ENCODE peak calls at places on chromosomes 2 and 18, in ten cellular contexts. C, W, G, L, U, V, B, E, S and X are unnamed samples.

GRCh38 chr18:21444465-21445023 is 156.0 kb downstream of the ESCO1 start:
- DNase-seq in U (no peak), B (no peak), C (no peak), G (peak; percentile 22), V (peak; percentile 48), W (peak; percentile 71), L (peak; percentile 82), E (no peak), S (no peak), X (peak; percentile 12)

GRCh38 chr2:69358914-69359313 is 28.1 kb downstream of the GFPT1 start:
- DNase-seq in V (no peak), L (no peak), E (no peak), B (no peak), C (no peak), G (no peak), U (no peak), S (no peak), W (no peak), X (no peak)

GRCh38 chr2:129801575-129801974 is 177.9 kb upstream of the RAB6C start:
- DNase-seq in V (peak; percentile 34), G (no peak), S (no peak), W (no peak), B (no peak), E (no peak), C (no peak), L (no peak), U (no peak), X (no peak)

GRCh38 chr2:39706350-39706749 is 40.6 kb downstream of the TMEM178A start:
- DNase-seq in B (no peak), S (no peak), W (no peak), L (no peak), E (no peak), U (no peak), C (no peak), V (no peak), G (no peak), X (no peak)

GRCh38 chr2:28398101-28398834 is 5.6 kb downstream of the FOSL2 start:
- DNase-seq in G (no peak), W (peak; percentile 77), L (peak; percentile 83), V (peak; percentile 39), C (peak; percentile 50), B (no peak), U (no peak), E (no peak), S (no peak), X (peak; percentile 54)

GRCh38 chr18:48997985-48998831 is 47.4 kb upstream of the SMAD7 start:
- DNase-seq in G (no peak), S (no peak), U (no peak), W (peak; percentile 89), E (peak; percentile 94), V (peak; percentile 96), C (no peak), B (no peak), L (peak; percentile 96), X (peak; percentile 97)

GRCh38 chr2:61426267-61426897 is 44.5 kb downstream of the USP34 start:
- DNase-seq in V (peak; percentile 11), U (peak; percentile 48), S (peak; percentile 60), C (peak; percentile 77), B (peak; percentile 57), E (no peak), W (peak; percentile 64), L (peak; percentile 53), G (peak; percentile 36), X (peak; percentile 58)

GRCh38 chr2:148096012-148096411 is 75.1 kb downstream of the MBD5 start:
- DNase-seq in V (no peak), E (no peak), B (no peak), C (no peak), W (no peak), S (no peak), G (no peak), U (no peak), L (peak; percentile 9), X (no peak)

GRCh38 chr2:95054016-95054415 is 28.5 kb downstream of the MAL start:
- DNase-seq in B (no peak), W (no peak), G (no peak), C (no peak), V (no peak), L (no peak), S (no peak), U (no peak), E (no peak), X (no peak)

GRCh38 chr2:111201214-111201613 is 80.5 kb downstream of the BCL2L11 start:
- DNase-seq in G (peak; percentile 2), B (no peak), C (no peak), W (no peak), U (no peak), E (no peak), L (no peak), S (no peak), V (no peak), X (no peak)

GRCh38 chr2:112121682-112122254 is 16.4 kb upstream of the FBLN7 start:
- DNase-seq in E (no peak), B (no peak), V (peak; percentile 7), S (peak; percentile 37), W (peak; percentile 58), G (peak; percentile 30), L (peak; percentile 84), C (no peak), U (no peak), X (no peak)

GRCh38 chr2:10256525-10257031 is 46.1 kb upstream of the HPCAL1 start:
- DNase-seq in V (no peak), G (no peak), U (no peak), S (no peak), E (peak; percentile 27), W (no peak), L (no peak), B (no peak), C (no peak), X (no peak)

GRCh38 chr2:217742837-217743236 is 260.0 kb downstream of the TNS1 start:
- DNase-seq in C (no peak), B (no peak), G (no peak), L (no peak), E (no peak), U (no peak), W (no peak), S (no peak), V (no peak), X (no peak)

GRCh38 chr2:50344509-50345106 is 687.3 kb downstream of the NRXN1 start:
- DNase-seq in L (no peak), U (no peak), G (no peak), S (no peak), V (no peak), B (no peak), W (no peak), E (no peak), C (no peak), X (no peak)

GRCh38 chr2:6069354-6069753 is 377.2 kb downstream of the SOX11 start:
- DNase-seq in E (no peak), B (no peak), S (no peak), U (no peak), L (no peak), W (no peak), G (no peak), C (no peak), V (no peak), X (no peak)

GRCh38 chr18:27695509-27695908 is 481.4 kb downstream of the CDH2 start:
- DNase-seq in G (no peak), W (peak; percentile 40), L (peak; percentile 44), C (no peak), E (no peak), B (no peak), S (no peak), U (no peak), V (peak; percentile 34), X (peak; percentile 71)

GRCh38 chr2:164498841-164499240 is 122.4 kb downstream of the GRB14 start:
- DNase-seq in W (no peak), S (no peak), E (no peak), B (no peak), U (no peak), V (no peak), C (no peak), G (no peak), L (no peak), X (no peak)

GRCh38 chr2:240624011-240624949 is 1.0 kb upstream of the GPR35 start:
- DNase-seq in L (no peak), W (no peak), C (peak; percentile 50), G (no peak), B (no peak), V (no peak), S (no peak), U (no peak), E (peak; percentile 35), X (no peak)